ENCODE peak calls at places on chromosomes 7 and 10, in five cellular contexts. V, D, X, H and N are unnamed samples.

GRCh38 chr10:113538131-113538530 is 14.7 kb upstream of the HABP2 start:
- DNase-seq in H (no peak), D (no peak), X (no peak), V (no peak), N (no peak)

GRCh38 chr10:28331821-28332220 is 29.0 kb upstream of the MPP7 start:
- DNase-seq in H (no peak), D (no peak), V (no peak), X (no peak), N (no peak)

GRCh38 chr7:129496653-129497052 is 5.7 kb upstream of the SMKR1 start:
- DNase-seq in X (no peak), V (no peak), D (peak), H (no peak), N (no peak)

GRCh38 chr10:113267616-113268015 is 285.2 kb upstream of the HABP2 start:
- DNase-seq in H (no peak), X (no peak), V (no peak), D (no peak), N (no peak)

GRCh38 chr7:109950821-109951601 is 1139.9 kb upstream of the LRRN3 start:
- DNase-seq in X (no peak), D (no peak), H (no peak), V (no peak), N (no peak)

GRCh38 chr10:23467024-23467423 is 28.1 kb downstream of the OTUD1 start:
- DNase-seq in H (no peak), V (no peak), X (no peak), D (no peak), N (no peak)

GRCh38 chr10:93816123-93816747 is 58.5 kb downstream of the LGI1 start:
- DNase-seq in D (peak), H (peak), V (peak), X (peak), N (peak)

GRCh38 chr7:27122075-27122910 is 8.3 kb downstream of the HOXA4 start:
- DNase-seq in V (no peak), X (peak), D (peak), H (no peak), N (no peak)

GRCh38 chr10:122162566-122163181 is 108.4 kb upstream of the BTBD16 start:
- DNase-seq in D (no peak), H (no peak), X (peak), V (no peak), N (no peak)

GRCh38 chr10:111118758-111119157 is 41.9 kb downstream of the ADRA2A start:
- DNase-seq in V (no peak), H (no peak), D (no peak), X (no peak), N (no peak)

GRCh38 chr10:101373063-101373462 is 19.1 kb downstream of the BTRC start:
- DNase-seq in X (no peak), D (no peak), V (no peak), H (no peak), N (peak)

GRCh38 chr7:158124671-158125079 is 462.9 kb downstream of the PTPRN2 start:
- DNase-seq in X (no peak), D (no peak), H (no peak), V (no peak), N (no peak)

GRCh38 chr10:122083478-122084025 is 94.6 kb downstream of the TACC2 start:
- DNase-seq in V (no peak), X (no peak), D (no peak), H (no peak), N (no peak)

GRCh38 chr7:134394046-134394445 is 64.9 kb downstream of the AKR1B1 start:
- DNase-seq in H (no peak), V (no peak), D (no peak), X (no peak), N (no peak)

GRCh38 chr10:86693721-86694369 is 25.5 kb downstream of the LDB3 start:
- DNase-seq in X (peak), H (peak), V (no peak), D (peak), N (peak)

GRCh38 chr10:88041243-88042161 is 178.1 kb downstream of the PTEN start:
- DNase-seq in X (no peak), H (no peak), D (no peak), V (no peak), N (no peak)

GRCh38 chr7:135342887-135343286 is 109.2 kb downstream of the STRA8 start:
- DNase-seq in V (no peak), X (no peak), H (no peak), D (no peak), N (no peak)

GRCh38 chr7:16484453-16485158 is 19.1 kb upstream of the SOSTDC1 start:
- DNase-seq in X (peak), V (peak), D (no peak), H (no peak), N (no peak)

GRCh38 chr7:139232377-139232717 is 1.3 kb downstream of the UBN2 start:
- DNase-seq in X (no peak), V (no peak), D (no peak), H (no peak), N (no peak)

GRCh38 chr7:143449793-143450192 is 6.5 kb downstream of the TAS2R60 start:
- DNase-seq in D (no peak), H (no peak), V (no peak), X (no peak), N (no peak)

GRCh38 chr7:29194206-29194593 is 375 bp upstream of the CHN2 start:
- DNase-seq in D (no peak), H (no peak), X (no peak), V (no peak), N (no peak)

DNA sequence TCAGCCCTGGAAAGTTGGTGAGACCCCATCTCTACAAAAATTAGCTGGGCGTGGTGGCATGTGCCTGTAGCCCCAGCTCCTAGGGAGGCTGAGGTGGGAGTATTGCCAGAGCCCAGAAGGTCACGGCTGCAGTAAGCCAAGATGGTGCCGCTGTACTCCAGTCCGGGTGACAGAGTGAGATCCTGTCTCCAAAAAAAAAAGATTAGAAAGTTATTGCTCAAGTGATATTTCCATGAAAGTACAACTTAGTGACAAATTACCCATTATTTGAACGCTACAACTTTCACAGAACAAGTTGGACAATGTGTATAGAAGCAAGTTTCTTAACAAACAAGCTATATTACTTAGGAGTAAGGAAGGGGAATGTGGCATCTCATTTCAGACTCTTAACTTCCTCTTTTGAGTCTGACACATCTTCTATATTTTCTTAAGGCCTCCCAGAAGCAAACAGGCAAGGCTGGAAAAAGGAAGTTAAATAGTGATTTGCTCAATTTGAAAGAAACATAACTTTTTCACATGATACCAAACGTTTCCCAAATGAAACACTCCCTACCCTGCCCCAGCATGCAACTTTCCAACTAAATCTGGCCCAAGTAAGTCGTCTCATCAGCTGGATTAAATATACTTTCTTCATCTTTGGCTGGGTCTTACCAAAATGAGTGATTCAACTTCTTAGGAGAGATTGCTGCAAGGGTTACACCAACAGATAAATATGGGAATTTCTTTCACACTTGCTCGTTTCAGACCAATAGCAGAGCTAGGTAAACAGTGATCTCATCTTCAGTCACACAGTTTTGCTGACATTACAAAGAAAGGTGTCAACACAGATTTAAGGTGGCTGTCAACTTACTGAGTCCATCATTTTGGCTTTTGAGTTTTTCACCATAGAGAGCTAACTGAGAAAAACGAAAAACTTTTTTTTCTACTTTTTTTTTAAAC is 66.3 kb upstream of the KLF6 start:
- DNase-seq in H (no peak), D (no peak), X (peak), V (peak), N (no peak)
- TF ChIP-seq ZNF274 in H (no peak), D (no peak), X (no peak), V (no peak), N (no peak)

DNA sequence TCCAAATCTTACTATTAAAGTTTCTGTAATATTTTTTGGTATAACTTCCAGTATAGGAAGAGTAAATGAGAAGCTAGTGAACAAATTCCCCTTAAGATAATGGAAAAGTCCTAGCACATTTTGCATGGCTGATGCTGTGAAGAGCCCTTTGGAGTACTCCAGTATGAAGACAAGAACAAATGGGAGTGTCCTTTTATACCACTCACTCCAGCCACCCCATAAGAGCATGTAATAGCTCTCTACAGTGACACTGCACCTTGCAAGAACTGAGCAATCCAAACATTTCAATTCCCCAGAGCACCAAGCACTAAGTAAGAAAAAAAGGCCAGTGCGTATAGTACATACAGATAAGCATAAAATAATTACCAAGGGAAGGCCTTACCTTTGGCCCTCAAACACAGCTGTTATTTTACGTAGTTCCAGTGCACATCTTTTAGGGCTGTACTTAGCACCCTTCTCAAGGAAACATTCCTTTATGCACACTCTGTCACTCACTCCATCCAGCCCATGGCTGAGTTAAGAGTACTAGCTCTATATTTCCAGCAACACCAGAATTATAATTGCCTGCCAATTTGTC is 135.4 kb downstream of the ST7 start:
- DNase-seq in X (no peak), D (no peak), H (no peak), V (no peak), N (no peak)
- H3K9ac ChIP-seq in X (no peak), D (no peak), H (no peak), V (no peak), N (no peak)

DNA sequence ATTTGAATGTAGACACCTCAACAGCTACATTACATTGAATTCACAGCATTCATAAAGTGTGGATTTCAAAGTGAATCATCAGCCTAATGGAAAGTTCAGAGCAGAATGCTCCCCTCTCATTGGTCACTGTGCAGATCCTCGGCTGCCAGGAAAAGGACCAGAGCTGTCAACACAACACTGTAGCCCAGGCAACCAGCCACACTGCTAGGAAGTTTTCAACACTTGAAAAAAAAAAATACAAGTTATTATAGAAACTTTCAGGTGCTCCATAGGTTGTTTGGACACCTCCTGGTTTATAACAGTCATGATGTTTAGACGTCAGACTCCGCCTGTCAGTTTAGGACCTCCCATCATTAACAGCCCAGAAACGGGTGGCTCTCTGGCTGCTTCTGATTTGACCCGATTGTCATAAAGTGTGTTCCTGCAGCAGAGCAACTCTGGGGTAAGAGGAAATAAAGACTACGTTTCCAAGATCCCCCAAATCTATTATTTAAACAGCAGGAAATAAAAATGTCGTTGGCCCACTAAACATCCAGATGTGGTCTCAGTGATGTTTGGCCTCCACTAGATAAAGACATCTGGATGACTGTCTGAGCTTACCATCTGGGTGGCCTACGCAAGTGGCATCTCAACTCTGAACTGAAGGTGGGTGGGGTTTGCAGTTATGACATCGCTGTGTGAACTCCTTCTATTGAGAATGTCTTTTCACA is 117.4 kb downstream of the CABCOCO1 start:
- DNase-seq in V (no peak), D (no peak), H (peak), X (no peak), N (no peak)
- TF ChIP-seq ZNF274 in V (no peak), D (no peak), H (peak), X (no peak), N (no peak)

GRCh38 chr10:119724630-119725549 is 960 bp upstream of the INPP5F start:
- DNase-seq in X (peak), V (no peak), H (no peak), D (peak), N (no peak)
- H3K9ac ChIP-seq in X (peak), V (peak), H (peak), D (peak), N (peak)

DNA sequence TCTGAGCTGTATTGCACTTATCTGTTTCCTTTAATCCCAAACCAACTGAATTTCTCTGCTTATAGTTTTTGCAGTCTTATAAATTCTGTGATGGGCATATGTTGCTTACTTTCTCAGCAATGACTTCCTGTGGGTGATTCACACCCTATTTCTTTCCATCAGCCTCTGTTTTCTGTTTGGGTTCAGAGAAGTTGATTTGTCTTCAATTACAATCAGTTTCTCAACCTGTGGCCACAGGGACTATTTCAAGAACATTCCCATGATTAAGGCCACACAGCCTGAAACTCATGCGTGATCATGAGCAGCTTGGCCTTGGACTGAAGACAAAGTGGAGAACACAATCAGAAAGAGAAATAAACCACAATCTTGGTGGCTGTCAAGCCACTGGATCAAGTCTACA is 1174.6 kb upstream of the C7orf33 start:
- DNase-seq in D (no peak), V (no peak), X (no peak), H (no peak), N (no peak)
- TF ChIP-seq ZNF274 in D (no peak), V (no peak), X (no peak), H (no peak), N (no peak)

GRCh38 chr7:128104109-128104742 is 73.0 kb upstream of the LRRC4 start:
- DNase-seq in H (no peak), V (no peak), D (no peak), X (no peak), N (no peak)

GRCh38 chr7:128102490-128103291 is 71.5 kb upstream of the LRRC4 start:
- DNase-seq in X (no peak), V (no peak), D (no peak), H (no peak), N (no peak)

GRCh38 chr7:128105228-128106022 is 74.2 kb upstream of the LRRC4 start:
- DNase-seq in H (no peak), D (no peak), V (no peak), X (no peak), N (no peak)

GRCh38 chr7:128100949-128101713 is 69.9 kb upstream of the LRRC4 start:
- DNase-seq in H (no peak), X (no peak), D (no peak), V (no peak), N (no peak)

GRCh38 chr7:128103498-128104108 is 72.4 kb upstream of the LRRC4 start:
- DNase-seq in H (no peak), V (no peak), X (peak), D (no peak), N (no peak)
- H3K9ac ChIP-seq in H (no peak), V (no peak), X (no peak), D (no peak), N (peak)

GRCh38 chr7:35334511-35334910 is 80.6 kb upstream of the TBX20 start:
- DNase-seq in X (no peak), V (no peak), D (no peak), H (no peak), N (no peak)
- TF ChIP-seq ZNF274 in X (no peak), V (no peak), D (no peak), H (no peak), N (no peak)